ENCODE peak calls at places on chromosomes 4 and X, in four cellular contexts. Y is AG09309, Z is adrenal gland, O is AG10803. M is an unnamed sample.

GRCh38 chr4:80173387-80173786 is 23.9 kb upstream of the PRDM8 start:
- DNase-seq in Z (no peak), O (peak), Y (peak), M (peak)

GRCh38 chrX:42715689-42716022 is 62.3 kb downstream of the PPP1R2C start:
- DNase-seq in Z (no peak), O (no peak), Y (no peak), M (no peak)

GRCh38 chr4:2071252-2071911 is 12.3 kb downstream of the NAT8L start:
- DNase-seq in Z (no peak), Y (no peak), O (no peak), M (no peak)

GRCh38 chr4:2786152-2786671 is 6.7 kb upstream of the SH3BP2 start:
- DNase-seq in Y (no peak), O (no peak), Z (peak), M (no peak)

GRCh38 chr4:153535735-153536494 is 69.8 kb downstream of the TMEM131L start:
- DNase-seq in Z (no peak), O (peak), Y (no peak), M (peak)

GRCh38 chr4:156615066-156615514 is 356.5 kb downstream of the PDGFC start:
- DNase-seq in Y (peak), Z (no peak), O (peak), M (peak)

GRCh38 chrX:125005863-125006262 is 313.8 kb upstream of the TEX13C start:
- DNase-seq in O (no peak), Z (no peak), Y (no peak), M (no peak)

GRCh38 chr4:14059006-14059405 is 431.5 kb upstream of the BOD1L1 start:
- DNase-seq in Y (peak), Z (no peak), O (peak), M (peak)

GRCh38 chr4:180380733-180381132 is 1862.5 kb upstream of the TENM3 start:
- DNase-seq in Y (no peak), O (no peak), Z (peak), M (no peak)

GRCh38 chrX:1134156-1134555 is 78.3 kb downstream of the CRLF2 start:
- DNase-seq in Y (no peak), O (no peak), Z (no peak), M (no peak)

GRCh38 chrX:129737921-129738320 is 858 bp upstream of the XPNPEP2 start:
- DNase-seq in Y (no peak), Z (no peak), O (peak), M (peak)

GRCh38 chr4:112807083-112807482 is 170.1 kb downstream of the LARP7 start:
- DNase-seq in O (no peak), Y (no peak), Z (no peak), M (no peak)

GRCh38 chr4:10066704-10067651 is 45.7 kb upstream of the SLC2A9 start:
- DNase-seq in Y (no peak), O (no peak), Z (no peak), M (no peak)

GRCh38 chr4:5079581-5079980 is 28.3 kb downstream of the STK32B start:
- DNase-seq in Z (no peak), O (peak), Y (no peak), M (peak)

GRCh38 chrX:103919336-103919682 is 43.1 kb upstream of the TMSB15B start:
- DNase-seq in O (peak), Y (no peak), Z (no peak), M (peak)

DNA sequence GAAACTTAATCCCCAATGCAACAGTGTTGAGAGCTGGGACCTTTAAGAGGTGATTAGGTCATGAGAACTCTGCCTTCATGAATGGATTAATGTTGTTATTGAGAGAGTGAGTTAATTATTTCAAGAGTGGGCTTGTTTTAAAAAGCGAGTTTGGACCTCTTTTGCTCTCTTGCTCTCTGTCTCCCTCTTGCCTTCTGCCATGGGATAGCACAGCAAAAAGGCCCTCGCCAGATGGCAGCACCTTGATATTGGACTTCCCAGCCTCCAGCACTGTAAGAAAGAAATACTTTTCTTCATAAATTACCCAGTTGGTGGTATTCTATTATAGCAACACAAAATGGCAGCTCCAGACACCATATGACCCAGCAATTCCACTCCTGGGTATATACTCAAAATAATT is 7.0 kb upstream of the ATP6AP2 start:
- DNase-seq in Z (no peak), Y (no peak), O (peak), M (peak)
- TF ChIP-seq CTCF in Z (peak), Y (peak), O (peak), M (peak)

GRCh38 chrX:26918633-26919032 is 544.5 kb downstream of the PPP4R3C start:
- DNase-seq in Z (peak), Y (no peak), O (no peak), M (peak)
- TF ChIP-seq CTCF in Z (peak), Y (no peak), O (no peak), M (peak)

GRCh38 chr4:127985989-127986388 is 20.8 kb downstream of the ABHD18 start:
- DNase-seq in Z (no peak), Y (no peak), O (no peak), M (no peak)
- TF ChIP-seq CTCF in Z (no peak), Y (no peak), O (no peak), M (no peak)

GRCh38 chrX:43809463-43809862 is 72.8 kb downstream of the MAOB start:
- DNase-seq in Z (no peak), O (peak), Y (peak), M (peak)

GRCh38 chrX:43815209-43815608 is 67.0 kb downstream of the MAOB start:
- DNase-seq in O (no peak), Y (no peak), Z (no peak), M (no peak)

GRCh38 chrX:43813319-43813718 is 68.9 kb downstream of the MAOB start:
- DNase-seq in O (no peak), Z (no peak), Y (no peak), M (no peak)

GRCh38 chrX:43817454-43817853 is 64.8 kb downstream of the MAOB start:
- DNase-seq in O (no peak), Y (no peak), Z (no peak), M (no peak)

GRCh38 chrX:43813898-43814297 is 68.4 kb downstream of the MAOB start:
- DNase-seq in Z (no peak), Y (no peak), O (no peak), M (no peak)
- TF ChIP-seq CTCF in Z (peak), Y (no peak), O (no peak), M (no peak)

DNA sequence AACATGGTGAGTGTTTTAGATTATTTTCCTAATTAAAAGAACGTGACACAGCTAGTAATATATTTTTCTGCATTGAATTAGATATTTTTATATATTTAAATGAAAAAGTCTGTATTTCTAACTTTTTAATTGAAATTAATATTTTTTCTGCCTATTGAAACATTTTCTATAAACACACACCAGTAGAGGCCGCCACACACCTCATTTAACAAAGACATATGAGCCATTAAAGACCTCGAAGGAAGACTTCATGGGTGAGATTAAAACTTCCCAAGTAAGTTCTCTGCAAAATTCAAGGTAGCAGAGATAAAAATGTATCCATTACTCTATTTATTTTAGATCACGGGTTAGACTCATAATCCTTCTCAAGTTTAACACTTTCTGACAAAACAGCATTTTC is 8.3 kb downstream of the SLITRK2 start:
- DNase-seq in Y (no peak), Z (peak), O (no peak), M (peak)
- TF ChIP-seq CTCF in Y (no peak), Z (peak), O (peak), M (no peak)

GRCh38 chrX:5117816-5118215 is 1110.9 kb downstream of the NLGN4X start:
- DNase-seq in Y (no peak), O (no peak), Z (no peak), M (no peak)

DNA sequence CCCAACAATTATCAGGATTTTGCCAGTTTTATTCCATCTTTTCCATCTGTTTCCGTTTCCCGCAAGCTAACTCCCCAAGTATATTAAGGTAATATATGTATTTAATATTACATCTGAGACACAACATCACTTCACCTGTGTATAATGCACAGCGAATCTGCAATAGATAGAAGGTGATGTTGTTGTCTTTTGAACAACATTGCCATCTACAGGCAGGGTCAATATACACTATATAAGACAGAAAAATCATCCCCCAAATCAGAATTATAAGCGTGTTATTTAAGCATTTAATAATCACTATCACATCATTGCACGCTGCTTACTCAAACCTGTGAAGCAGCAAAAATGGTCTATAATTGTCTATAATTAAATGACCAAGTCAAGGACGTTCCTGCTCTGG is 1115.5 kb downstream of the NLGN4X start:
- DNase-seq in Y (no peak), O (no peak), Z (no peak), M (peak)
- TF ChIP-seq CTCF in Y (no peak), O (no peak), Z (peak), M (peak)

GRCh38 chr4:41727861-41728570 is 20.5 kb downstream of the PHOX2B start:
- DNase-seq in Z (no peak), Y (no peak), O (no peak), M (no peak)

GRCh38 chr4:41722171-41722570 is 26.4 kb downstream of the PHOX2B start:
- DNase-seq in Y (no peak), Z (no peak), O (no peak), M (no peak)

GRCh38 chr4:41723286-41723685 is 25.2 kb downstream of the PHOX2B start:
- DNase-seq in Z (no peak), Y (no peak), O (no peak), M (no peak)

GRCh38 chr4:41728571-41728908 is 20.0 kb downstream of the PHOX2B start:
- DNase-seq in Z (no peak), O (no peak), Y (no peak), M (no peak)

GRCh38 chr4:41725254-41725653 is 23.3 kb downstream of the PHOX2B start:
- DNase-seq in O (no peak), Y (no peak), Z (no peak), M (no peak)
- TF ChIP-seq CTCF in O (no peak), Y (peak), Z (no peak), M (no peak)

GRCh38 chrX:105098812-105099211 is 121.7 kb downstream of the TEX13A start:
- DNase-seq in O (no peak), Z (no peak), Y (no peak), M (no peak)
- TF ChIP-seq CTCF in O (no peak), Z (no peak), Y (no peak), M (no peak)

M was measured in cardiac fibroblast.